ENCODE peak calls at places on chromosomes 13 and 19, in four cellular contexts. One of them, this sample, is unnamed.

GRCh38 chr13:70502944-70503343 is 394.7 kb upstream of the KLHL1 start:
- DNase-seq in PC-9: no peak
- DNase-seq in K562: no peak
- DNase-seq in DND-41: no peak
- DNase-seq in this sample: no peak

GRCh38 chr19:38395381-38396127 is 7.1 kb downstream of the SPRED3 start:
- DNase-seq in PC-9: no peak
- DNase-seq in K562: no peak
- DNase-seq in DND-41: no peak
- DNase-seq in this sample: no peak

GRCh38 chr13:72960541-72960940 is 98.3 kb upstream of the KLF5 start:
- DNase-seq in PC-9: peak; percentile 88
- DNase-seq in K562: no peak
- DNase-seq in DND-41: no peak
- DNase-seq in this sample: no peak

GRCh38 chr13:75447493-75447892 is 34.5 kb downstream of the TBC1D4 start:
- DNase-seq in PC-9: no peak
- DNase-seq in K562: no peak
- DNase-seq in DND-41: no peak
- DNase-seq in this sample: no peak

GRCh38 chr13:48319458-48320395 is 16.2 kb downstream of the RB1 start:
- DNase-seq in PC-9: no peak
- DNase-seq in K562: no peak
- DNase-seq in DND-41: no peak
- DNase-seq in this sample: no peak

GRCh38 chr13:33006646-33007045 is 9.6 kb upstream of the KL start:
- DNase-seq in PC-9: no peak
- DNase-seq in K562: no peak
- DNase-seq in DND-41: no peak
- DNase-seq in this sample: no peak

GRCh38 chr13:19596960-19597361 is 35.6 kb upstream of the TPTE2 start:
- DNase-seq in PC-9: peak; percentile 61
- DNase-seq in K562: no peak
- DNase-seq in DND-41: no peak
- DNase-seq in this sample: no peak

GRCh38 chr19:13990085-13990484 is 16.0 kb downstream of the RFX1 start:
- DNase-seq in PC-9: no peak
- DNase-seq in K562: no peak
- DNase-seq in DND-41: no peak
- DNase-seq in this sample: no peak

GRCh38 chr13:38796890-38797289 is 110.0 kb downstream of the FREM2 start:
- DNase-seq in PC-9: no peak
- DNase-seq in K562: no peak
- DNase-seq in DND-41: no peak
- DNase-seq in this sample: no peak

GRCh38 chr13:19818223-19818842 is 35.6 kb upstream of the PSPC1 start:
- DNase-seq in PC-9: no peak
- DNase-seq in K562: peak; percentile 14
- DNase-seq in DND-41: peak; percentile 31
- DNase-seq in this sample: peak; percentile 52

GRCh38 chr19:6738726-6739389 is 622 bp upstream of the TRIP10 start:
- DNase-seq in PC-9: no peak
- DNase-seq in K562: no peak
- DNase-seq in DND-41: no peak
- DNase-seq in this sample: peak; percentile 47

GRCh38 chr19:48900477-48901452 is 653 bp downstream of the NUCB1 start:
- DNase-seq in PC-9: peak; percentile 50
- DNase-seq in K562: peak; percentile 61
- DNase-seq in DND-41: peak; percentile 45
- DNase-seq in this sample: peak; percentile 64

GRCh38 chr19:18119243-18120105 is 21.9 kb downstream of the MAST3 start:
- DNase-seq in PC-9: no peak
- DNase-seq in K562: peak; percentile 30
- DNase-seq in DND-41: peak; percentile 41
- DNase-seq in this sample: peak; percentile 69

GRCh38 chr19:38204728-38205127 is 19.3 kb downstream of the DPF1 start:
- DNase-seq in PC-9: no peak
- DNase-seq in K562: no peak
- DNase-seq in DND-41: no peak
- DNase-seq in this sample: no peak

GRCh38 chr13:26019881-26020535 is 31.8 kb downstream of the SHISA2 start:
- DNase-seq in PC-9: peak; percentile 68
- DNase-seq in K562: no peak
- DNase-seq in DND-41: peak; percentile 24
- DNase-seq in this sample: no peak

GRCh38 chr13:56893843-56894242 is 246.9 kb upstream of the PRR20A start:
- DNase-seq in PC-9: no peak
- DNase-seq in K562: no peak
- DNase-seq in DND-41: no peak
- DNase-seq in this sample: peak; percentile 62

GRCh38 chr19:33227242-33227650 is 1.6 kb upstream of the SLC7A10 start:
- DNase-seq in PC-9: no peak
- DNase-seq in K562: no peak
- DNase-seq in DND-41: no peak
- DNase-seq in this sample: no peak

GRCh38 chr19:53432088-53432661 is 391 bp downstream of the ZNF761 start:
- DNase-seq in PC-9: no peak
- DNase-seq in K562: peak; percentile 40
- DNase-seq in DND-41: peak; percentile 35
- DNase-seq in this sample: peak; percentile 73

GRCh38 chr19:58229255-58229639 is 533 bp downstream of the ZNF544 start:
- DNase-seq in PC-9: no peak
- DNase-seq in K562: no peak
- DNase-seq in DND-41: peak; percentile 53
- DNase-seq in this sample: peak; percentile 63

GRCh38 chr13:79018166-79018565 is 359.2 kb upstream of the OBI1 start:
- DNase-seq in PC-9: no peak
- DNase-seq in K562: no peak
- DNase-seq in DND-41: no peak
- DNase-seq in this sample: no peak

GRCh38 chr19:50214699-50215543 is 11.5 kb downstream of the MYH14 start:
- DNase-seq in PC-9: peak; percentile 99
- DNase-seq in K562: no peak
- DNase-seq in DND-41: no peak
- DNase-seq in this sample: no peak
- H4K20me1 ChIP-seq in PC-9: no peaks in the 10 kb centered on the region
- H4K20me1 ChIP-seq in K562: no peaks in the 10 kb centered on the region
- H4K20me1 ChIP-seq in DND-41: no peaks in the 10 kb centered on the region
- H4K20me1 ChIP-seq in this sample: no peaks in the 10 kb centered on the region

DNA sequence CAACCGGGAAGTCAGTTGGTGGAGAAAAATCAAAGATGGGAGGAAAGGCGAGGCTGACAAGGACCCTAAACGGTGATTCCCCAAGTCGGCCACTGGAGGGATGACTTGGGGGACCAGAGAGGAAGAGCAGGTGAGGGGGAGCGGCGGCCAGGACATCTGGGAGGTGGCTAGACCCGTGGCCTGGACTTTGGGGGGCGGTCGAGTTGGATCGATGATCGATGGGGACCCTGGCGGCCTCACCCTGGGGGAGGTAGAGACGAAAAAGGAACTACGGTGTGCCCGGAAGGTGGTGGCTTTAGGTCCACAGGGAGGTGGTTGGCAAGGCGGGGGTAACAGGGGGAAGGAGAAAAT is 7.6 kb upstream of the CIRBP start:
- DNase-seq in PC-9: no peak
- DNase-seq in K562: no peak
- DNase-seq in DND-41: no peak
- DNase-seq in this sample: peak; percentile 85
- H2AFZ ChIP-seq in PC-9: no peak overlapping the region
- H2AFZ ChIP-seq in K562: peak overlapping the region; percentile 52
- H2AFZ ChIP-seq in DND-41: peak overlapping the region; percentile 74
- H2AFZ ChIP-seq in this sample: no peak overlapping the region

GRCh38 chr13:112573710-112574109 is 14.2 kb downstream of the TUBGCP3 start:
- DNase-seq in PC-9: no peak
- DNase-seq in K562: no peak
- DNase-seq in DND-41: no peak
- DNase-seq in this sample: no peak
- H4K20me1 ChIP-seq in PC-9: peaks cover 58% of the 10 kb centered on the region
- H4K20me1 ChIP-seq in K562: peaks cover 16% of the 10 kb centered on the region
- H4K20me1 ChIP-seq in DND-41: peaks cover 87% of the 10 kb centered on the region
- H4K20me1 ChIP-seq in this sample: peaks cover 10% of the 10 kb centered on the region

DNA sequence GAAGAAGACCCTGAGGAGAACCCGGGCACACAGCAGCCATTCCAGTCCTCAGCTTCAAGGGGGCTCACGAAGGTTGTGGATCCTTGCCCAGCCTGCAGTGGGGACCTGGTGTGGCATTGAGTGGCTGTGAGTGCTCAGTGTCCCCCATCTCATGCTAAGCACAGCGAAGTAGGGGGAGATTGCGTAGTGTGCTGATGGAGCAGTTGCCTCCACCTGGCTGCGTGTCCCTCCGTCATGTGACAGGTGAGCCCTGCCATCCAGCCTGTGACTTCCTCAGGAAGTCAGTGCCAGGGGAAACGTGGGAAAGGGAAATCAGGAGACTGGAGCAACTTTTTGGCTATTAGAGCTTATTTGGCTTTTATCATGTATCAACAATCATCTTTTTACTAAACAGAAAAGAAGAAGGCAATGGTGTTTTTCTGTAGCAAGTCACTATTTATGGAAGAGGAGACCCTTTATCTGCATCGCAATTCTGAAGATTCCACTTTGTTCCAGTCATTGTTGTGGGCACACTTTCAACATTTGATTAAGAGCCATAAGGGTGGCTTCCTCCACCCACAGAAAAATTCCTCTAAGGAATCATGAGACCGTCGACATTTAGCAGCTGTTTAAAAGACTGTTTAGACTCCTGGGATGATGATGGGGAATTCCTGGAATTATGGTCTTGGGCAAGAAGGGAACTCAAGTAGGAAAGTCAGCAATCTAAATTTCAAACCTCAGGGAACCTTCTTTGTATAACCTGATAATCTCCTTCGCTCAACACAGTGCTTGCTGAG is 126.8 kb upstream of the SPATA13 start:
- DNase-seq in PC-9: no peak
- DNase-seq in K562: no peak
- DNase-seq in DND-41: no peak
- DNase-seq in this sample: no peak
- H2AFZ ChIP-seq in PC-9: no peak overlapping the region
- H2AFZ ChIP-seq in K562: no peak overlapping the region
- H2AFZ ChIP-seq in DND-41: no peak overlapping the region
- H2AFZ ChIP-seq in this sample: no peak overlapping the region

DNA sequence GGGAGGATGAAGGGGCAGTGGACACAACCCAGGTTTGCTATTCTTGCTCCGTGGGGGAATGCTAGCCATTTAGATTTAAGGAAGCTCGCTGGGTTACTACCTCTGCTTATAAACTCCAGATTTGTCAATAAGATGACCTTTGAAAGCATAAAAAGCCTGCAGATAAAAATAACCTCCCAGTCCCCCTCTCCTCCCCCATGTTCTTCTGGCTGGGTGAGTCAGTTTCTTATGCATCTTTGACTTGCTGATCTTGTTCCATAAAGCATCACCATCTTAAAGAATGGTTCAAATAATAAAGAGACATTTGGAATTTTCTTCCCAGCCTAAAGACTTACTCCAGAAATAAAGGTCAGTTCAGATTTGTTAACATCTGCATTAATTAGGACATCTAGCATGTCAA is 118.3 kb upstream of the RNF113B start:
- DNase-seq in PC-9: no peak
- DNase-seq in K562: no peak
- DNase-seq in DND-41: no peak
- DNase-seq in this sample: no peak
- H4K20me1 ChIP-seq in PC-9: no peaks in the 10 kb centered on the region
- H4K20me1 ChIP-seq in K562: no peaks in the 10 kb centered on the region
- H4K20me1 ChIP-seq in DND-41: no peaks in the 10 kb centered on the region
- H4K20me1 ChIP-seq in this sample: no peaks in the 10 kb centered on the region

GRCh38 chr13:44664308-44664707 is 88.2 kb upstream of the TSC22D1 start:
- DNase-seq in PC-9: no peak
- DNase-seq in K562: no peak
- DNase-seq in DND-41: no peak
- DNase-seq in this sample: no peak

GRCh38 chr13:44662515-44662914 is 86.4 kb upstream of the TSC22D1 start:
- DNase-seq in PC-9: no peak
- DNase-seq in K562: no peak
- DNase-seq in DND-41: no peak
- DNase-seq in this sample: no peak

GRCh38 chr13:44661936-44662335 is 85.8 kb upstream of the TSC22D1 start:
- DNase-seq in PC-9: no peak
- DNase-seq in K562: no peak
- DNase-seq in DND-41: no peak
- DNase-seq in this sample: no peak

DNA sequence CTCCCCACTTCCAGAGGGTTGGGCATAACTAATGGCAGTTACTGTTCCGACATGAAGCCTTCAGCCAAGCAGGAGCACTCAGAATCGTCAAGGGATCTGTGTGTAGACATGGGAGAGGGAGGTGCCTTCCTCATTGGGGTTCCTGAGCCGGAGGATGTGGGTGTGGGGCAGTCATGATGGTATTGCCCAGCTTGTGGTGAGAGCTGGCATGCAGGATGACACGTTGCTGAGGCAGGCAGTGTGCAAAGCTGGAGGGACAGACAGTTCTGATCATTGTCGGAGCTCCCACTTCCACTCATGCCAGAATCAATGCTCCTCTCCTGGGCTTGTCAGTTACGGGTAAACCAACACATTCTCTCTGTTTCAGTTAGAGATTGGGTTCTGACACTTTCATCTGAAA is 83.9 kb upstream of the TSC22D1 start:
- DNase-seq in PC-9: no peak
- DNase-seq in K562: no peak
- DNase-seq in DND-41: no peak
- DNase-seq in this sample: no peak
- H2AFZ ChIP-seq in PC-9: no peak overlapping the region
- H2AFZ ChIP-seq in K562: no peak overlapping the region
- H2AFZ ChIP-seq in DND-41: no peak overlapping the region
- H2AFZ ChIP-seq in this sample: no peak overlapping the region

DNA sequence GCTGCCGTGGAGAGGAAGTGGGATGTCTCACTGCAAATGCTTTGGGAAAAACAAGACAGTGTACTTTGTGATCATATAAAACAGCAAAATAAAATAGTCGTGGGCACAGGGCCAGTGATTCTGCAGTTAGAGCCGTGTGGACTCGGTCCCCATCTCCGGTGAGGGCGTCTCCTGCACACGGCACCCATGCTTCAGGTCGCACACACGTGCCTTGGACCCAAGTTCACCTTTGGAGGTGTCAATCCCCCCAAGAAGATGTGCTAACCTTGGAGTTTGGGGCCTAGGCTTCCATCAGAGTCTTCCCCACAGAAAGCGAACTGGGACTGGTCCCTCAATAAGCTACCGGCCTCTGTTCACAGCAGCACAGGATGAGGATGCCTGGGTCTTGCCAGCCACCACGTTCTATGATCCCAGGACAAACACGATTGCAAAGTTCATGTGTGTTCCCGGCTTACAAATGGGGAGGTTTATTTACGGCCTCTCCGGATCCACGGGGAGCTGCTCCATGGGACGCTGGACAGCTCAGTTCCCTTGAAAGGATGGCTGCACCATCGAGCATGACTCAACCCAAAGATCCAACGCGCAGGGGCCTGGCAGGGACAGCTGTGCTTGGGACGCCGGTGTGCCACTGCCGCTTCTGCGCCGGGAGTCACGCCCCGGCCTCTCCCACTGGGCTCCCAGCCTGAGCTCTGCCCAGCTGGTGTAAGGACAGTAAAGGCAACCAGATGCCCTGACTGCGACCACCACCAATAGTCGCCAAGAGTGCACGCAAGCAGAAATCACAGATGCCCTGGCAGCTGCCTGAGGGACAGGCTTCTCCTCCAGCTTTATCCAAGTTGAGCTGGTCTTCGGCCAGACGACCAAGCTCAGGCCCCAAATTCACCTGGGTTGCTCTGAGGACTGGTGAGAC is 8.6 kb downstream of the GAS6 start:
- DNase-seq in PC-9: no peak
- DNase-seq in K562: no peak
- DNase-seq in DND-41: peak; percentile 7
- DNase-seq in this sample: no peak
- H4K20me1 ChIP-seq in PC-9: no peaks in the 10 kb centered on the region
- H4K20me1 ChIP-seq in K562: no peaks in the 10 kb centered on the region
- H4K20me1 ChIP-seq in DND-41: no peaks in the 10 kb centered on the region
- H4K20me1 ChIP-seq in this sample: peaks cover 3% of the 10 kb centered on the region